ENCODE peak calls at places on chromosome 1, in four cellular contexts. F is colonic mucosa, K is NCI-H2029, J is T follicular helper cell. O is an unnamed sample.

GRCh38 chr1:50940291-50940690 is 19.8 kb downstream of the FAF1 start:
- DNase-seq in F (no peak), K (no peak), J (no peak), O (no peak)

GRCh38 chr1:14924012-14924452 is 229.5 kb upstream of the TMEM51 start:
- DNase-seq in F (peak; percentile 57), K (no peak), J (no peak), O (no peak)

GRCh38 chr1:116175621-116176020 is 64.4 kb downstream of the MAB21L3 start:
- DNase-seq in F (peak; percentile 4), K (no peak), J (no peak), O (no peak)

GRCh38 chr1:97680894-97681293 is 239.9 kb downstream of the DPYD start:
- DNase-seq in F (no peak), K (peak; percentile 46), J (no peak), O (no peak)

GRCh38 chr1:229887043-229887822 is 179.8 kb upstream of the GALNT2 start:
- DNase-seq in F (peak; percentile 8), K (no peak), J (no peak), O (peak; percentile 61)

GRCh38 chr1:213507472-213508223 is 456.6 kb downstream of the RPS6KC1 start:
- DNase-seq in F (no peak), K (peak; percentile 52), J (no peak), O (no peak)

GRCh38 chr1:9400425-9401079 is 107.9 kb downstream of the SPSB1 start:
- DNase-seq in F (no peak), K (no peak), J (no peak), O (no peak)

GRCh38 chr1:205792946-205793673 is 17.8 kb upstream of the RAB29 start:
- DNase-seq in F (no peak), K (no peak), J (no peak), O (no peak)

GRCh38 chr1:70063861-70064260 is 141.5 kb downstream of the LRRC40 start:
- DNase-seq in F (no peak), K (no peak), J (no peak), O (no peak)

GRCh38 chr1:19646366-19646765 is 2.3 kb downstream of the NBL1 start:
- DNase-seq in F (peak; percentile 91), K (no peak), J (no peak), O (no peak)

GRCh38 chr1:31181515-31182343 is 58.0 kb downstream of the NKAIN1 start:
- DNase-seq in F (peak; percentile 66), K (peak; percentile 8), J (peak; percentile 9), O (no peak)

GRCh38 chr1:115173151-115173550 is 83.8 kb upstream of the TSPAN2 start:
- DNase-seq in F (no peak), K (no peak), J (no peak), O (no peak)

GRCh38 chr1:93219443-93219842 is 38.9 kb downstream of the CCDC18 start:
- DNase-seq in F (no peak), K (no peak), J (no peak), O (no peak)

GRCh38 chr1:149940427-149940826 is 3.7 kb upstream of the MTMR11 start:
- DNase-seq in F (no peak), K (no peak), J (no peak), O (no peak)

GRCh38 chr1:55244476-55245109 is 29.4 kb upstream of the USP24 start:
- DNase-seq in F (no peak), K (no peak), J (no peak), O (no peak)

GRCh38 chr1:53957231-53957818 is 11.2 kb downstream of the LRRC42 start:
- DNase-seq in F (peak; percentile 25), K (peak; percentile 92), J (no peak), O (no peak)

GRCh38 chr1:157505481-157506272 is 46.6 kb downstream of the FCRL5 start:
- DNase-seq in F (peak; percentile 69), K (peak; percentile 23), J (no peak), O (no peak)

GRCh38 chr1:234689236-234689635 is 79.3 kb upstream of the IRF2BP2 start:
- DNase-seq in F (no peak), K (no peak), J (no peak), O (no peak)

GRCh38 chr1:22591576-22591975 is 28.3 kb downstream of the EPHA8 start:
- DNase-seq in F (no peak), K (no peak), J (no peak), O (no peak)

GRCh38 chr1:108636876-108637275 is 24.0 kb downstream of the HENMT1 start:
- DNase-seq in F (no peak), K (no peak), J (no peak), O (no peak)

GRCh38 chr1:159866066-159866465 is 3.6 kb upstream of the VSIG8 start:
- DNase-seq in F (no peak), K (no peak), J (no peak), O (no peak)

GRCh38 chr1:6627031-6627430 is 2.4 kb downstream of the THAP3 start:
- DNase-seq in F (no peak), K (no peak), J (no peak), O (no peak)

GRCh38 chr1:234440348-234440747 is 38.6 kb downstream of the TARBP1 start:
- DNase-seq in F (no peak), K (no peak), J (no peak), O (no peak)

GRCh38 chr1:54681396-54681795 is 34.3 kb upstream of the TTC4 start:
- DNase-seq in F (no peak), K (peak; percentile 72), J (no peak), O (no peak)

GRCh38 chr1:75130865-75131592 is 3.2 kb upstream of the LHX8 start:
- DNase-seq in F (no peak), K (no peak), J (no peak), O (no peak)

GRCh38 chr1:200969726-200970521 is 53.6 kb downstream of the KIF21B start:
- DNase-seq in F (no peak), K (no peak), J (no peak), O (no peak)

GRCh38 chr1:25802915-25803314 is 2.9 kb downstream of the SELENON start:
- DNase-seq in F (no peak), K (no peak), J (no peak), O (no peak)

GRCh38 chr1:181514298-181515290 is 31.3 kb downstream of the CACNA1E start:
- DNase-seq in F (no peak), K (no peak), J (no peak), O (no peak)

GRCh38 chr1:26290061-26290415 is 10.2 kb downstream of the SH3BGRL3 start:
- DNase-seq in F (no peak), K (no peak), J (no peak), O (no peak)

GRCh38 chr1:157932082-157932481 is 61.4 kb upstream of the KIRREL1 start:
- DNase-seq in F (no peak), K (peak; percentile 16), J (no peak), O (no peak)

GRCh38 chr1:36204347-36204909 is 19.8 kb upstream of the THRAP3 start:
- DNase-seq in F (no peak), K (peak; percentile 44), J (no peak), O (no peak)

GRCh38 chr1:72986591-72987290 is 704.4 kb upstream of the NEGR1 start:
- DNase-seq in F (no peak), K (no peak), J (no peak), O (no peak)

GRCh38 chr1:109490029-109490933 is 3.6 kb upstream of the CYB561D1 start:
- DNase-seq in F (peak; percentile 79), K (no peak), J (peak; percentile 56), O (peak; percentile 80)